ENCODE peak calls at places on chromosomes 5 and 9, in four cellular contexts. F is GM12878, V is HepG2, H is K562. U is an unnamed sample.

GRCh38 chr5:115601709-115602584 is at the start of gene TICAM2:
- DNase-seq in F (peak), V (no peak), H (peak), U (no peak)

GRCh38 chr5:93192683-93193082 is 388.3 kb downstream of the NR2F1-AS1 start:
- DNase-seq in F (no peak), V (no peak), H (no peak), U (no peak)

GRCh38 chr5:163565492-163565891 is 60.1 kb downstream of the MAT2B start:
- DNase-seq in F (no peak), V (no peak), H (no peak), U (no peak)

GRCh38 chr5:72681781-72682180 is 134.7 kb upstream of the TNPO1 start:
- DNase-seq in F (no peak), V (no peak), H (no peak), U (no peak)

GRCh38 chr9:135586601-135587109 is 25.1 kb downstream of the PAEP start:
- DNase-seq in F (no peak), V (no peak), H (no peak), U (no peak)

GRCh38 chr5:32136342-32136741 is 37.8 kb downstream of the GOLPH3 start:
- DNase-seq in F (no peak), V (peak), H (no peak), U (no peak)

GRCh38 chr9:14320272-14321245 is 6.6 kb upstream of the NFIB start:
- DNase-seq in F (no peak), V (no peak), H (no peak), U (no peak)

GRCh38 chr5:164010900-164011299 is 505.5 kb downstream of the MAT2B start:
- DNase-seq in F (no peak), V (no peak), H (no peak), U (no peak)

GRCh38 chr9:129990269-129991005 is 52.6 kb downstream of the FNBP1 start:
- DNase-seq in F (no peak), V (no peak), H (no peak), U (no peak)

GRCh38 chr5:38670878-38671277 is 114.4 kb upstream of the LIFR start:
- DNase-seq in F (no peak), V (no peak), H (no peak), U (no peak)

GRCh38 chr9:130204981-130205380 is 32.8 kb downstream of the NCS1 start:
- DNase-seq in F (no peak), V (no peak), H (no peak), U (no peak)

GRCh38 chr5:147578228-147579024 is 68.6 kb upstream of the DPYSL3 start:
- DNase-seq in F (no peak), V (peak), H (peak), U (peak)

GRCh38 chr5:84564311-84564710 is 179.6 kb upstream of the EDIL3 start:
- DNase-seq in F (no peak), V (no peak), H (no peak), U (no peak)

GRCh38 chr9:128188209-128188608 is 3.2 kb downstream of the CIZ1 start:
- DNase-seq in F (no peak), V (no peak), H (peak), U (no peak)

GRCh38 chr5:180079702-180080466 is 8.3 kb upstream of the RNF130 start:
- DNase-seq in F (no peak), V (no peak), H (no peak), U (no peak)
- TF ChIP-seq TARDBP in F (no peak), V (no peak), H (no peak), U (no peak)

GRCh38 chr5:149019562-149020140 is 43.2 kb downstream of the SH3TC2 start:
- DNase-seq in F (no peak), V (no peak), H (no peak), U (no peak)
- TF ChIP-seq FOXK2 in F (no peak), V (no peak), H (no peak), U (no peak)

DNA sequence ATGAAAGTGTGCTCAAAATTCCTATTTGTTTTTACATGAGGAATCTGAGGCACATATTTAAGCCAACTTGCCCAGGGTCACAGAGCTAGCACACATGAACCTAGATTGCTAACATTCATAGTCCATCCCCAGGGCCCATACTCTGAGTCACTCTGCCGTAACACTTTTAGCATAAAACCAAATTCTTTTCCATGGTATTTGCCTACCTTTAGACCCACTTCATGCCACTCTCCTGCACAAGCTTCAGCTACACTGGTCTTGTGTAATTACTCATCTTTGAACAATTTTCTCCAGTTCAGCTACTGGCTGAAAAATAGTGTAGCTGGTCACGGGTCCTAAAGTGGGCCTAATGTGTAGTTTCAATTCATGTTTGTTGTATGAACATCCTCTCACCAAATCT is 200.7 kb downstream of the SLC12A2 start:
- DNase-seq in F (no peak), V (no peak), H (no peak), U (no peak)
- TF ChIP-seq TARDBP in F (no peak), V (no peak), H (no peak), U (no peak)

GRCh38 chr5:172659909-172660628 is 19.0 kb downstream of the NEURL1B start:
- DNase-seq in F (no peak), V (peak), H (no peak), U (no peak)
- TF ChIP-seq FOXK2 in F (no peak), V (no peak), H (no peak), U (no peak)

DNA sequence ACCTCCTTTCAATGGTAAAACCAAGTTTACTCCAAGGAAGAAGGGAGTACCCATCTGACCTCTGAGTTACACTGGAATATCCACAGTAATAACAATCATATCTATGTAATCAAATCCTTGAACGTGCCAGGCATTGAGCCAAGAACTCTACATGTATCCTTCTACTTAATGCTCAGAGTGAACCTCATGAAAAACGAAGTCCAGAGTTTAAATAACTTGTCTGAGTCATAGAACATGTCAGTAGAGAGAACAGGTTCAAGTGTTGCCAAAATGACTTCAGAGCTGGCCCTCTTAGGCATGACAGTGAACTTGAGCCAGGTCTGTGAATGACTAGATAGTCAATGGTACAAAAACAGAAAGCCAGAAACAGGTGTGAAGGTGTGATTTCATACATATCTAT is 164.1 kb upstream of the ZNF618 start:
- DNase-seq in F (no peak), V (no peak), H (no peak), U (no peak)
- TF ChIP-seq TARDBP in F (no peak), V (no peak), H (no peak), U (no peak)

DNA sequence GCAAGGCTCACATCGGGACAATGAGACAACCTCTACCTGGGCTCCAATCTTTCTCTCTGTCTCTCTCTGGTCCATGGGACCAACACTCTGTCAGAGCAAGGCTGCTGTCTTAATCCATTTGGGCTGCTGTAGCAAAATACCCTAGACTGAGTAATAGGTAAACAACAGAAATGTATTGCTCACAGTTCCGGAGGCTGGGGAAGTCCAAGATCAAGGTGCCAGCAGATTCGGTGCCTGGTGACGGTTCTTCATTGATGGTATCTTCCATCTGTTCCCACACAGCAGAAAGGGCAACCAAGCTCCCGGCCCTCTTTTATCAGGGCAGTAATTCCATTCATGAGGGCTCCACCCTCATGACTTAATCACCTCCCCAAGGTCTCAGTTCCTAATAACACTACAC is 61.3 kb upstream of the SPOCK1 start:
- DNase-seq in F (no peak), V (no peak), H (no peak), U (no peak)
- TF ChIP-seq FOXK2 in F (no peak), V (no peak), H (no peak), U (no peak)

GRCh38 chr9:112193562-112194288 is 18.6 kb upstream of the SUSD1 start:
- DNase-seq in F (no peak), V (no peak), H (no peak), U (no peak)

GRCh38 chr9:112198646-112199045 is 23.5 kb upstream of the SUSD1 start:
- DNase-seq in F (no peak), V (no peak), H (no peak), U (no peak)

GRCh38 chr9:112200699-112201098 is 25.6 kb upstream of the SUSD1 start:
- DNase-seq in F (no peak), V (no peak), H (no peak), U (no peak)

GRCh38 chr9:112194969-112195431 is 19.9 kb upstream of the SUSD1 start:
- DNase-seq in F (no peak), V (no peak), H (no peak), U (no peak)
- TF ChIP-seq TARDBP in F (no peak), V (no peak), H (no peak), U (no peak)